ENCODE peak calls at places on chromosomes 7 and 10, in five cellular contexts. R is activated CD8-positive, alpha-beta memory T cell treated with anti-CD3 and anti-CD28 coated beads for 24 hours; U is endothelial cell of umbilical vein; E is smooth muscle cell of the brain vasculature; C is astrocyte of the cerebellum. O is an unnamed sample.

GRCh38 chr10:23338886-23339285 is 5.7 kb downstream of the C10orf67 start:
- DNase-seq in E (no peak), C (no peak), U (no peak), R (no peak), O (no peak)

GRCh38 chr10:124740374-124741280 is 3.6 kb downstream of the FAM53B start:
- DNase-seq in C (peak), R (no peak), E (no peak), U (peak), O (no peak)

GRCh38 chr7:45663167-45663921 is 89.2 kb downstream of the ADCY1 start:
- DNase-seq in C (no peak), R (peak), U (no peak), E (no peak), O (no peak)

GRCh38 chr10:119595715-119596515 is 849 bp downstream of the TIAL1 start:
- DNase-seq in U (peak), C (no peak), R (peak), E (no peak), O (no peak)

GRCh38 chr10:125029584-125030242 is 87.8 kb downstream of the ZRANB1 start:
- DNase-seq in R (no peak), E (no peak), C (no peak), U (no peak), O (no peak)

GRCh38 chr10:14838582-14839304 is 637 bp downstream of the HSPA14 start:
- DNase-seq in C (no peak), R (peak), U (peak), E (no peak), O (no peak)

GRCh38 chr7:140389445-140389844 is 8.9 kb downstream of the SLC37A3 start:
- DNase-seq in R (no peak), U (no peak), E (no peak), C (no peak), O (no peak)

GRCh38 chr10:99551158-99551557 is 18.4 kb downstream of the NKX2-3 start:
- DNase-seq in R (no peak), E (no peak), C (no peak), U (no peak), O (peak)

GRCh38 chr7:123682690-123683089 is 27.0 kb downstream of the LMOD2 start:
- DNase-seq in U (peak), E (peak), C (peak), R (no peak), O (peak)

GRCh38 chr7:128697301-128697905 is 25.3 kb downstream of the GARIN1A start:
- DNase-seq in U (peak), R (peak), E (peak), C (peak), O (peak)